ENCODE peak calls at places on chromosomes 12 and 14, in seven cellular contexts. K is A549, Z is fibroblast of pulmonary artery, E is endodermal cell, W is body of pancreas, T is GM23338, N is AG04450. G is an unnamed sample.

GRCh38 chr14:61355892-61356325 is 34.5 kb downstream of the PRKCH start:
- DNase-seq in Z (peak; percentile 96), T (peak; percentile 81), W (peak; percentile 56), N (no peak), K (peak; percentile 34), E (peak; percentile 88), G (peak; percentile 8)

GRCh38 chr12:95877622-95878021 is 18.9 kb downstream of the SNRPF start:
- DNase-seq in N (no peak), K (no peak), W (no peak), Z (no peak), T (no peak), E (no peak), G (no peak)

GRCh38 chr12:19411234-19412221 is 27.8 kb upstream of the AEBP2 start:
- DNase-seq in T (peak; percentile 69), E (peak; percentile 78), W (no peak), N (no peak), K (no peak), Z (no peak), G (no peak)

GRCh38 chr12:79298511-79298910 is 392.3 kb downstream of the PAWR start:
- DNase-seq in T (no peak), E (no peak), K (no peak), Z (peak; percentile 9), W (no peak), N (no peak), G (no peak)

GRCh38 chr14:50290306-50290705 is 21.7 kb downstream of the L2HGDH start:
- DNase-seq in N (no peak), T (no peak), W (no peak), E (no peak), K (no peak), Z (no peak), G (no peak)

GRCh38 chr12:53225635-53226424 is 6.2 kb downstream of the RARG start:
- DNase-seq in Z (no peak), W (no peak), K (no peak), T (peak; percentile 50), N (no peak), E (peak; percentile 74), G (no peak)

GRCh38 chr14:103646189-103646588 is 17.2 kb downstream of the KLC1 start:
- DNase-seq in T (no peak), N (no peak), Z (no peak), K (no peak), W (no peak), E (no peak), G (no peak)

GRCh38 chr14:48323655-48324054 is 648.2 kb upstream of the MDGA2 start:
- DNase-seq in Z (peak; percentile 3), E (no peak), K (no peak), T (no peak), W (no peak), N (no peak), G (peak; percentile 32)

GRCh38 chr14:104732355-104732804 is 8.4 kb downstream of the ADSS1 start:
- DNase-seq in Z (no peak), K (peak; percentile 44), W (peak; percentile 49), T (no peak), N (no peak), E (no peak), G (no peak)

GRCh38 chr14:53042480-53042879 is 91.6 kb upstream of the FERMT2 start:
- DNase-seq in E (no peak), K (no peak), T (no peak), N (no peak), Z (peak; percentile 48), W (no peak), G (no peak)

GRCh38 chr12:45234134-45234865 is 18.4 kb downstream of the ANO6 start:
- DNase-seq in N (peak; percentile 94), W (peak; percentile 54), T (peak; percentile 90), Z (peak; percentile 97), K (peak; percentile 84), E (peak; percentile 91), G (peak; percentile 96)

GRCh38 chr12:74791365-74791764 is 253.7 kb downstream of the ATXN7L3B start:
- DNase-seq in T (peak; percentile 41), K (no peak), N (no peak), W (no peak), E (peak; percentile 53), Z (no peak), G (no peak)

GRCh38 chr14:105830171-105830570 is 303.8 kb downstream of the TMEM121 start:
- DNase-seq in T (no peak), K (no peak), W (no peak), E (no peak), Z (no peak), N (no peak), G (no peak)

GRCh38 chr12:132021965-132022364 is 72.2 kb downstream of the EP400 start:
- DNase-seq in T (no peak), E (no peak), K (no peak), W (no peak), N (no peak), Z (no peak), G (no peak)

GRCh38 chr12:128583453-128583852 is 240.3 kb downstream of the SLC15A4 start:
- DNase-seq in K (no peak), E (peak; percentile 88), Z (no peak), T (peak; percentile 2), N (no peak), W (no peak), G (no peak)

GRCh38 chr12:98997-99396 is 32.4 kb downstream of the IQSEC3 start:
- DNase-seq in K (no peak), N (no peak), T (peak; percentile 58), E (peak; percentile 79), Z (no peak), W (no peak), G (no peak)
- H3K4me3 ChIP-seq in K (no peak overlapping the region), N (peak overlapping the region; percentile 27), T (peak overlapping the region; percentile 42), E (no peak overlapping the region), Z (no peak overlapping the region), W (no peak overlapping the region), G (no peak overlapping the region)

GRCh38 chr14:101564444-101564776 is 3.1 kb downstream of the DIO3 start:
- DNase-seq in W (no peak), N (no peak), Z (no peak), K (no peak), E (no peak), T (no peak), G (no peak)
- H3K4me3 ChIP-seq in W (no peak overlapping the region), N (no peak overlapping the region), Z (no peak overlapping the region), K (peak overlapping the region; percentile 58), E (peak overlapping the region; percentile 86), T (peak overlapping the region; percentile 67), G (no peak overlapping the region)

GRCh38 chr12:48677782-48678181 is 4.3 kb downstream of the KANSL2 start:
- DNase-seq in Z (no peak), N (no peak), K (no peak), W (no peak), E (no peak), T (no peak), G (no peak)
- H3K4me3 ChIP-seq in Z (no peak overlapping the region), N (no peak overlapping the region), K (no peak overlapping the region), W (no peak overlapping the region), E (peak overlapping the region; percentile 94), T (no peak overlapping the region), G (no peak overlapping the region)

DNA sequence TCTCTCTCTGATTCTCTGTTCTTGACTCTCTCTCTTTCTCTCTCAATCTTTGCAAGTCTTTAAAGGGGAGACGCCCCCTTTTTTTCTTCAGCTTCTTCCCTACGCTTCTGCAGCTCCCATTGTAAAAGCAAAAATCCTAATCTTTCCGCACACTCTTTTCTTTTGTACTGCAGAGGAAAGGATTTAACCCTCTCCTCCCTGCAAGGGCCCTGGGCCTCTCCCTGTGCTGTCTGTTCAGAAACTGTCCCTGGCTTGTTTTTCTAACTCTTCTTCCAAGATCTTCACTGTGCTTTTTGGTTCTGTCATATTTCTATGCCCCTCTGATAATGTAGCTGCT is 10.9 kb upstream of the SALL2 start:
- DNase-seq in Z (no peak), T (no peak), K (no peak), E (no peak), N (no peak), W (no peak), G (no peak)
- H3K4me3 ChIP-seq in Z (peak overlapping the region; percentile 19), T (peak overlapping the region; percentile 84), K (no peak overlapping the region), E (peak overlapping the region; percentile 99), N (no peak overlapping the region), W (no peak overlapping the region), G (no peak overlapping the region)

DNA sequence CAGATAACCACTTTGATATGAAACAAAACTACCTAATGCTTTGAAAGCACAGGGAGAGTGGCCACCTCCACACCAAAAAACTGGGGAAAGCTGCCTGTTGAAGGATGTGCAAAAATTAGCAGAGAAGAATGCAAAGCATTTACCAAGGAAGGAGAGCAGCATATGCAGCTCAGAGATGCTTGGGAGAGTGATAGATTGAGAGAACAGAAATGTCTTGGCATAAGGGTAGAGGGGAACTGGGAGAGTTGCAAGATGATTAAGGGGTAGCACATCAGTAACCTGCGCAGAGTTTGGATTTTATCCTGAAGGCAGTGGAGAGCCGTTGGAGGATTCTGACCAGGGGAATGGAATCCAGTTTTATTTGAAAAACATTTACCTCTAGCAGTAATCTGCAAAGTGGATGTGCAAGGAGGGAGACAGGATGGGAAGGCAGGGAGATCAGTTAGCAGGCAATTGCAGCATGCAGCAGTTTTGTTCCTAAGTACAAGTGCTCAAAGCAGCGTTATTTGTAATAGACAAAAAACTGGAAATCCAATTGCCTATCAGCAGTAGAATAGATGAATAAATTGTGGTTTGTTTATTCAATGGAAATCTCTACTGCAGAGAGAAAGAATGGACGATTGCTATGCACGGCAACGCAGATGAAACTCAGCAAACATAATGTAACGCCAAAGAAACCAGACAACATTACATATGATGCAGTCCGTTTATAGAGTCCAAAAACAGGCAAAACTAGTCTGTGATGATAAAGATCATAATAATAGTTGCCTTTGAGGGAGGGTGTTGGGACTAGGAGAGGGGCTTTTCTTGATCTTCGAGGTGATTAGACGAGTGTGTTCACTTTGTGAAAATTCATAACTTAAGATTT is 81.5 kb downstream of the BHLHE41 start:
- DNase-seq in K (no peak), W (no peak), N (no peak), Z (no peak), T (peak; percentile 23), E (no peak), G (no peak)
- H3K4me3 ChIP-seq in K (no peak overlapping the region), W (no peak overlapping the region), N (no peak overlapping the region), Z (no peak overlapping the region), T (no peak overlapping the region), E (no peak overlapping the region), G (no peak overlapping the region)

DNA sequence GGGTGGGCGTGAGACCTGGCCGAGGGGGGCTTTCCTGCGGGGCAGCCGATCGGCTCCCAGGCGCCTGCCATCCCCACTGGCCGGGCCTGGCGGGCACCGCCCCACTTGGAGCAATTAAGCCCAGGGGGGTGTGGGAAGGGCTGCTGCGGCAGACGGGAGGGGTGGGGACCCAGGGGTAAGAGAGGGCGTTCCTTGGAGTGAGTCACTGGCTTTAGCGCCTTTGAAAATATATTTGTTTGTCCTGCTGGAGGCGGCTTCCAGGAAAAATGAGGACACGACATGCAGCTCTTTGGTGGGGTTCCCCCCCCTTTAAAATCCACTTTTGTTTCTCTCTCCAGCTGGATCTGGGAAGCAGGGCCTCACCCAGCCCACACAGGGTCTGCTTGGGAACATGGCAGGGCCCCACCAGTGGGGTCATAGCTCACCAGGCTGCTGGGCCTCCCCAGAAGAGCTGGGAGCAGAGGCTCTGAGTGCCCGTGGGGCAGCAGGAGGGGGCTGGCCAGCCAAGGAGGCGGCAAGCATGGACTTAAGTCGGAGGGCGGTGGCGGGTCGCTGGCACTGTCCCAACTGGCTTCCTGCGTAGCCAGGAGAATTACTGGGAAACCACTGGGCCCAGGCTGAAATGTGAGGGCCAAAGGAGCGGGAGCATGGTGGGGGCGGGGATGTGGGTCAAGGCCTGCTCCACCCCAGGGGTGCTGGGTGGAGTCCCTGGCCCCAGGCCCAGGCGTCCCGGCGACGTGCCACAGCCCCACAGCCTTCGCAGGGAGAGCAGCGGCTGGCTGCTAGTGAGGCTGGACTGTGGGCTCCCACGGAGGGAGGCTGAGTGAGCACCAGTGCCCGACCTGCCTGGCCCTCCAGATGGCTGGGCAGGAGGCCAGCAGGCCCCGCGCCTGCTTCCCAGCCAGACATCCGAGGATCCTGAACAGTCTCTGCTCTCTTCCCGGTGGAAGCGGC is 128.0 kb downstream of the RFLNA start:
- DNase-seq in N (peak; percentile 84), Z (peak; percentile 97), E (peak; percentile 60), K (peak; percentile 98), W (peak; percentile 85), T (no peak), G (peak; percentile 91)
- H3K4me3 ChIP-seq in N (peak overlapping the region; percentile 22), Z (peak overlapping the region; percentile 7), E (no peak overlapping the region), K (peak overlapping the region; percentile 46), W (no peak overlapping the region), T (no peak overlapping the region), G (no peak overlapping the region)

GRCh38 chr12:130591736-130592135 is 124.4 kb downstream of the RIMBP2 start:
- DNase-seq in W (no peak), Z (no peak), T (no peak), E (no peak), K (no peak), N (no peak), G (no peak)
- H3K4me3 ChIP-seq in W (no peak overlapping the region), Z (no peak overlapping the region), T (no peak overlapping the region), E (no peak overlapping the region), K (no peak overlapping the region), N (no peak overlapping the region), G (no peak overlapping the region)

G was measured in skeletal muscle cell.